ENCODE peak calls at places on chromosome 21, in six cellular contexts. One of them, this sample, is unnamed.

GRCh38 chr21:15978158-15978805 is 248.5 kb downstream of the USP25 start:
- DNase-seq in Karpas-422: no peak
- DNase-seq in NCI-H2081: no peak
- DNase-seq in anterior cingulate cortex: no peak
- DNase-seq in CD4-positive, CD25-positive, alpha-beta regulatory T cell: no peak
- DNase-seq in mesenchymal stem cell: no peak
- DNase-seq in this sample: no peak

GRCh38 chr21:44441041-44441400 is 14.3 kb upstream of the LRRC3 start:
- DNase-seq in Karpas-422: no peak
- DNase-seq in NCI-H2081: no peak
- DNase-seq in anterior cingulate cortex: no peak
- DNase-seq in CD4-positive, CD25-positive, alpha-beta regulatory T cell: no peak
- DNase-seq in mesenchymal stem cell: no peak
- DNase-seq in this sample: no peak

GRCh38 chr21:34835526-34835925 is 166.7 kb downstream of the CLIC6 start:
- DNase-seq in Karpas-422: no peak
- DNase-seq in NCI-H2081: no peak
- DNase-seq in anterior cingulate cortex: no peak
- DNase-seq in CD4-positive, CD25-positive, alpha-beta regulatory T cell: no peak
- DNase-seq in mesenchymal stem cell: peak; percentile 81
- DNase-seq in this sample: no peak

GRCh38 chr21:39661121-39661520 is 48.4 kb downstream of the B3GALT5 start:
- DNase-seq in Karpas-422: no peak
- DNase-seq in NCI-H2081: no peak
- DNase-seq in anterior cingulate cortex: no peak
- DNase-seq in CD4-positive, CD25-positive, alpha-beta regulatory T cell: no peak
- DNase-seq in mesenchymal stem cell: no peak
- DNase-seq in this sample: no peak

GRCh38 chr21:43194303-43195130 is 25.7 kb downstream of the CRYAA start:
- DNase-seq in Karpas-422: no peak
- DNase-seq in NCI-H2081: no peak
- DNase-seq in anterior cingulate cortex: no peak
- DNase-seq in CD4-positive, CD25-positive, alpha-beta regulatory T cell: no peak
- DNase-seq in mesenchymal stem cell: peak; percentile 3
- DNase-seq in this sample: no peak

GRCh38 chr21:41943468-41944250 is 10.2 kb downstream of the C2CD2 start:
- DNase-seq in Karpas-422: no peak
- DNase-seq in NCI-H2081: no peak
- DNase-seq in anterior cingulate cortex: peak; percentile 60
- DNase-seq in CD4-positive, CD25-positive, alpha-beta regulatory T cell: no peak
- DNase-seq in mesenchymal stem cell: no peak
- DNase-seq in this sample: no peak

GRCh38 chr21:33286600-33287456 is 20.7 kb downstream of the IL10RB start:
- DNase-seq in Karpas-422: no peak
- DNase-seq in NCI-H2081: no peak
- DNase-seq in anterior cingulate cortex: no peak
- DNase-seq in CD4-positive, CD25-positive, alpha-beta regulatory T cell: no peak
- DNase-seq in mesenchymal stem cell: peak; percentile 3
- DNase-seq in this sample: no peak

GRCh38 chr21:26719750-26720149 is 125.5 kb downstream of the ADAMTS1 start:
- DNase-seq in Karpas-422: no peak
- DNase-seq in NCI-H2081: peak; percentile 10
- DNase-seq in anterior cingulate cortex: no peak
- DNase-seq in CD4-positive, CD25-positive, alpha-beta regulatory T cell: no peak
- DNase-seq in mesenchymal stem cell: no peak
- DNase-seq in this sample: no peak

GRCh38 chr21:15164678-15165303 is 100.0 kb upstream of the NRIP1 start:
- DNase-seq in Karpas-422: no peak
- DNase-seq in NCI-H2081: no peak
- DNase-seq in anterior cingulate cortex: no peak
- DNase-seq in CD4-positive, CD25-positive, alpha-beta regulatory T cell: no peak
- DNase-seq in mesenchymal stem cell: peak; percentile 1
- DNase-seq in this sample: no peak

This sample was measured in central memory CD4-positive, alpha-beta T cell.